ENCODE peak calls at places on chromosomes 16 and 17, in four cellular contexts. R is epithelial cell of esophagus, W is left ventricle myocardium inferior, J is dorsolateral prefrontal cortex. E is an unnamed sample.

GRCh38 chr17:63436523-63437110 is 9.5 kb downstream of the CYB561 start:
- DNase-seq in J (no peak), W (no peak), R (no peak), E (no peak)

GRCh38 chr16:26464576-26465266 is 602.0 kb upstream of the C16orf82 start:
- DNase-seq in R (no peak), J (no peak), W (no peak), E (no peak)

GRCh38 chr17:75842411-75842810 is 1.8 kb downstream of the UNC13D start:
- DNase-seq in R (no peak), J (no peak), W (no peak), E (no peak)

GRCh38 chr17:36198831-36199465 is 2.4 kb upstream of the CCL3L1 start:
- DNase-seq in R (no peak), J (no peak), W (no peak), E (no peak)

GRCh38 chr16:88938119-88938932 is 38.7 kb downstream of the CBFA2T3 start:
- DNase-seq in J (no peak), W (no peak), R (no peak), E (no peak)

GRCh38 chr17:64783556-64784352 is 121.6 kb upstream of the SMURF2 start:
- DNase-seq in R (no peak), J (no peak), W (no peak), E (peak; percentile 9)

GRCh38 chr16:24598777-24599437 is 59.5 kb downstream of the RBBP6 start:
- DNase-seq in J (no peak), R (no peak), W (no peak), E (no peak)

GRCh38 chr17:76491271-76492184 is 9.7 kb downstream of the RHBDF2 start:
- DNase-seq in R (no peak), J (no peak), W (no peak), E (no peak)

GRCh38 chr16:54240180-54241125 is 46.1 kb downstream of the IRX3 start:
- DNase-seq in R (no peak), W (peak; percentile 37), J (no peak), E (no peak)

GRCh38 chr16:56336071-56336688 is 89.2 kb downstream of the AMFR start:
- DNase-seq in J (no peak), R (peak; percentile 82), W (peak; percentile 71), E (no peak)

GRCh38 chr16:84735846-84736586 is 36.2 kb downstream of the USP10 start:
- DNase-seq in R (no peak), W (no peak), J (no peak), E (no peak)

GRCh38 chr16:24045641-24046040 is 209.9 kb downstream of the PRKCB start:
- DNase-seq in J (no peak), W (no peak), R (peak; percentile 3), E (no peak)

GRCh38 chr16:51648521-51648920 is 497.5 kb upstream of the SALL1 start:
- DNase-seq in J (no peak), W (no peak), R (no peak), E (no peak)

GRCh38 chr17:80289631-80290030 is 29.0 kb downstream of the RNF213 start:
- DNase-seq in W (no peak), R (no peak), J (no peak), E (no peak)

GRCh38 chr16:88310796-88311605 is 71.8 kb upstream of the ZNF469 start:
- DNase-seq in W (no peak), R (no peak), J (no peak), E (no peak)

GRCh38 chr16:695355-696089 is 5.3 kb upstream of the WDR24 start:
- DNase-seq in W (no peak), R (peak; percentile 89), J (no peak), E (peak; percentile 88)

GRCh38 chr17:263271-263670 is 81.8 kb upstream of the DOC2B start:
- DNase-seq in W (no peak), J (no peak), R (no peak), E (no peak)

GRCh38 chr17:19343256-19343630 is 19.3 kb downstream of the B9D1 start:
- DNase-seq in R (no peak), W (no peak), J (no peak), E (no peak)

GRCh38 chr17:78356163-78356713 is 3.6 kb downstream of the SOCS3 start:
- DNase-seq in W (no peak), J (no peak), R (peak; percentile 98), E (peak; percentile 93)

GRCh38 chr17:67441052-67441738 is 64.1 kb downstream of the PITPNC1 start:
- DNase-seq in J (no peak), W (no peak), R (peak; percentile 70), E (peak; percentile 50)

GRCh38 chr17:50218071-50218759 is 16.8 kb upstream of the COL1A1 start:
- DNase-seq in W (no peak), J (no peak), R (no peak), E (no peak)

GRCh38 chr16:14196539-14196938 is 125.4 kb downstream of the MRTFB start:
- DNase-seq in W (no peak), J (no peak), R (no peak), E (no peak)

GRCh38 chr16:86945166-86945900 is 367.0 kb downstream of the FOXL1 start:
- DNase-seq in J (peak; percentile 42), R (no peak), W (no peak), E (no peak)

GRCh38 chr17:8475820-8476219 is 40.1 kb downstream of the NDEL1 start:
- DNase-seq in W (no peak), R (no peak), J (no peak), E (no peak)

GRCh38 chr16:90046122-90046970 is 27.1 kb upstream of the DBNDD1 start:
- DNase-seq in J (no peak), R (no peak), W (no peak), E (peak; percentile 18)

GRCh38 chr17:57294075-57294474 is 37.8 kb downstream of the MSI2 start:
- DNase-seq in R (no peak), W (no peak), J (no peak), E (no peak)

DNA sequence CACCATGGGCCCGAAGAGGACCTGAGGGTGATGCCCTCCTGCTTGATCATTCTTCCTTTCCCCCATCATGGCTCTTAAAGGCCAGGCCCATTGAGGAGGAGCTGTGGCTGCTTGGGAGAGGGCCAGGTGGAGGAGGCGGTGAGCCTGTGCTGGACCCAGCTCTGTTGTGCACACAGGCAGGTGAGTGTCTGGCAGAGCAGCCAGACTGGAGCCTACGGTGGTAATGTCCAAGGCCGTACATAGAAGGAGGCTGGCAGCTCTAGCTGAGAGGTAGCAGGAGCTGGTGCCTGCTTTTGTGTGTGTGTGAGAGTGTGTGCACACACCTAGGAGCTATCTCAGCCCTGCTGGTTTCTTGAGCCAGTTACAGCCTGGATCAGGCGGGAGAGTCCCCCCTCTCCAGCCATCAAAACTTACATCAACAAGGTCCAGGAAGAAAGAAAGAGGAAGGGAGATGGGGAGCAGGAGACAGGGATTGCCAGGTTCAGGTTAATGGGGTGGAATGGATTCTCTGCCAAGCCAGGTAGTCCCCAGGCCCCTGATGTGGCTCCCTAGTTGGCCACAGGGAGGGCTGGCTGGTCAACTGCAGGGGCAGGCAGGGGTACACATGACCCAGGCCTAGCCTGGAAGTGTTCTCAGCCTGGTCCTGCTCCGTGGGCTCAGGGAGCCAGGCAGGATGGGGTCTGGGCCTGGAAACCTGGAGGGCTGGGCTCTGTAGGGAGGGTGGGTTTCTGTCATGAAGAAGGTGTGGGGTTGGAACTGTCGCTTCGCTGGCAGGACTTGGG is 107.1 kb downstream of the RAP1GAP2 start:
- DNase-seq in J (no peak), R (no peak), W (no peak), E (no peak)
- TF ChIP-seq CTCF in J (no peak), R (no peak), W (no peak), E (no peak)

GRCh38 chr17:5425826-5426225 is 5.8 kb downstream of the RPAIN start:
- DNase-seq in R (no peak), W (no peak), J (no peak), E (no peak)

GRCh38 chr17:5419356-5419958 is at the start of gene NUP88:
- DNase-seq in J (peak; percentile 98), W (peak; percentile 96), R (peak; percentile 93), E (peak; percentile 97)

GRCh38 chr17:5419959-5420653 is at the start of gene RPAIN:
- DNase-seq in R (peak; percentile 9), J (peak; percentile 89), W (peak; percentile 90), E (peak; percentile 87)

GRCh38 chr17:5424909-5425308 is 4.9 kb downstream of the RPAIN start:
- DNase-seq in W (no peak), R (no peak), J (no peak), E (no peak)

DNA sequence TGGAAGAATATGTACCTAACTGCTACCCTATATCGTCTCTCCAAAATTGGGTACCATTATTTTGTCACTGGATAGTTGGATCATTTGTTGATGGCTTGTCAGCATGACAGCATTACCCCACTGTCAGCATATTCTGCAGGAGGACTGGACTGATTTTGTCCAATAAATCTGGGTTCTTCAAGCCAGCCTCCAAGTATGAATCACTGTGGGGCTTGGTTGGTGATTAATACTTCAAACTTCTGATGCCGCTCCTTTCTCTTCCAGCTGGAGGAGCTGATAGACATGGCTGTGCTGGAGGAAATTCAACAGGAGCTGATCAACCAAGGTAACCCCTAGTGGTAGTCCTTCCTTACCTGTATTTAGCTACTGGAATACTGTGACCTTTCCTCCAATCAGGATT is 2.5 kb downstream of the RPAIN start:
- DNase-seq in R (peak; percentile 92), J (no peak), W (no peak), E (no peak)
- TF ChIP-seq CTCF in R (peak; percentile 38), J (no peak), W (no peak), E (no peak)

GRCh38 chr17:42288078-42288984 is at the start of gene STAT5A:
- DNase-seq in W (peak; percentile 92), R (peak; percentile 70), J (peak; percentile 74), E (peak; percentile 91)
- TF ChIP-seq CTCF in W (no peak), R (no peak), J (peak; percentile 6), E (no peak)

DNA sequence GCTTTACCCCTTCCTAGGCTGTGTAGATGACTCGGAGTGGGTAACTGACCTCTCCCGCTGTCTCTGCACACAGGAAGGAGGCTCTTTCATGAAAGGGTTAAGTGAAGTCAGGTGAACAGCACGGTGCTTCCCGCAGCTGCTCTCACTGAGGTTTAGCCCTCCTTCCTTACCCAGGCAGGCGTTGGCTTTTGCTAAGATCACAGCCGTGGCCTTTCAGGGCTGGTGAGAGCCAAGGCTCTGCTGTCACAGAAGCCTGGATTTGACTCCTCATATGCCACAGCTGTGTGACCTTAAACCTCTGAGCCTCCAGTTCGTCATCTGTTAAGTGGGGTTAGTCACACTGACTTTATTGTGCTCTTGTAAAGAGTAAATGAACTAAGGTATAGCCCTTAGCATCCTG is 90.9 kb upstream of the PLCG2 start:
- DNase-seq in R (no peak), J (no peak), W (no peak), E (no peak)
- TF ChIP-seq CTCF in R (no peak), J (no peak), W (no peak), E (no peak)

DNA sequence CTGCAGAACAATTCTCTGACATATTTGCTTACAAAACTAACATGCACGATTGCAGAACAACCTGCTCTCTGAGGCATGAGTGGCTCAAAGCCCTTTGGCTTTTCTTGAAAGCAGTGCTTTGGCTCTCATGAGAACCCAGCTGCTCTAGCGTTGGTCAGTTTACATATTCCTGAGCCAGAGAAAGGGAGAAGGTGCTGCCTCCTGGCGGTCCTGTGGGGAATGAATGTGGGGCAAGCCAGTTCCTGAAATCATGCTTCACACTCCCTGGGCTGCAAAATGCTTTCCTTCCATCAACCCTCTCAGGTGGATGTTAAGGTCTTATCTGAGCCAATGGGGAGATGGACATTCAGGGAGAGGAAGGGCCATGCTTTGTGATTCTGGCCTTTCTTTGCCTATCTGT is 122.5 kb upstream of the NLRP1 start:
- DNase-seq in R (peak; percentile 45), J (no peak), W (peak; percentile 34), E (peak; percentile 72)
- TF ChIP-seq CTCF in R (peak; percentile 56), J (peak; percentile 77), W (peak; percentile 64), E (peak; percentile 53)

GRCh38 chr17:68694791-68695485 is 93.8 kb upstream of the FAM20A start:
- DNase-seq in J (no peak), R (no peak), W (no peak), E (no peak)
- TF ChIP-seq CTCF in J (no peak), R (no peak), W (no peak), E (no peak)

GRCh38 chr17:82007495-82008257 is 15.0 kb downstream of the CENPX start:
- DNase-seq in J (no peak), R (no peak), W (no peak), E (no peak)
- TF ChIP-seq CTCF in J (no peak), R (no peak), W (no peak), E (no peak)

E was measured in GM13976.